ENCODE peak calls at places on chromosomes 16 and 17, in five cellular contexts. P, G, O, R and S are unnamed samples.

GRCh38 chr17:75067856-75068255 is 19.9 kb upstream of the SLC16A5 start:
- DNase-seq in P (no peak), G (no peak), O (no peak), R (no peak), S (no peak)

GRCh38 chr16:68752602-68753001 is 15.5 kb downstream of the CDH1 start:
- DNase-seq in P (no peak), G (no peak), O (no peak), R (no peak), S (no peak)

GRCh38 chr17:61455754-61456681 is 3.8 kb downstream of the TBX4 start:
- DNase-seq in P (no peak), G (no peak), O (no peak), R (no peak), S (no peak)

GRCh38 chr17:65062168-65062915 is 5.8 kb upstream of the GNA13 start:
- DNase-seq in P (peak), G (no peak), O (no peak), R (peak), S (peak)

GRCh38 chr17:1597861-1598342 is 30.7 kb downstream of the SLC43A2 start:
- DNase-seq in P (peak), G (no peak), O (no peak), R (no peak), S (no peak)

GRCh38 chr17:15332338-15332737 is 9.1 kb downstream of the TEKT3 start:
- DNase-seq in P (no peak), G (no peak), O (no peak), R (no peak), S (peak)

GRCh38 chr17:3381957-3382356 is 4.2 kb downstream of the OR3A2 start:
- DNase-seq in P (no peak), G (no peak), O (no peak), R (no peak), S (no peak)

GRCh38 chr16:49075709-49076108 is 205.9 kb downstream of the CBLN1 start:
- DNase-seq in P (no peak), G (no peak), O (no peak), R (no peak), S (no peak)

GRCh38 chr16:27429981-27430441 is 28.0 kb downstream of the IL21R start:
- DNase-seq in P (no peak), G (no peak), O (no peak), R (no peak), S (no peak)

GRCh38 chr16:20884240-20884556 is 16.0 kb downstream of the DCUN1D3 start:
- DNase-seq in P (no peak), G (no peak), O (no peak), R (no peak), S (peak)

GRCh38 chr16:64122177-64122576 is 999.7 kb downstream of the CDH11 start:
- DNase-seq in P (peak), G (no peak), O (no peak), R (no peak), S (peak)

GRCh38 chr17:17890773-17891759 is 54.3 kb upstream of the SREBF1 start:
- DNase-seq in P (peak), G (peak), O (peak), R (peak), S (peak)

GRCh38 chr16:67395458-67396158 is 2.3 kb upstream of the TPPP3 start:
- DNase-seq in P (peak), G (no peak), O (no peak), R (no peak), S (no peak)

GRCh38 chr16:81443688-81444447 is 740 bp upstream of the CMIP start:
- DNase-seq in P (no peak), G (no peak), O (no peak), R (peak), S (no peak)

GRCh38 chr17:1724869-1725641 is 551 bp downstream of the WDR81 start:
- DNase-seq in P (no peak), G (no peak), O (no peak), R (no peak), S (no peak)

GRCh38 chr16:11585460-11586374 is 1.0 kb downstream of the LITAF start:
- DNase-seq in P (peak), G (no peak), O (no peak), R (no peak), S (no peak)

GRCh38 chr16:15846510-15846909 is 10.3 kb downstream of the MYH11 start:
- DNase-seq in P (no peak), G (no peak), O (no peak), R (no peak), S (no peak)

GRCh38 chr16:87391324-87391949 is 699 bp upstream of the MAP1LC3B start:
- DNase-seq in P (no peak), G (no peak), O (peak), R (peak), S (no peak)

GRCh38 chr17:56096026-56096807 is 57.1 kb upstream of the ANKFN1 start:
- DNase-seq in P (no peak), G (no peak), O (no peak), R (no peak), S (no peak)

GRCh38 chr17:16997514-16998429 is 25.9 kb upstream of the TNFRSF13B start:
- DNase-seq in P (peak), G (no peak), O (peak), R (no peak), S (peak)

GRCh38 chr17:57980522-57980921 is 7.5 kb downstream of the VEZF1 start:
- DNase-seq in P (no peak), G (no peak), O (no peak), R (no peak), S (no peak)

GRCh38 chr17:40718904-40719303 is 15.4 kb upstream of the KRT24 start:
- DNase-seq in P (peak), G (no peak), O (no peak), R (no peak), S (peak)

GRCh38 chr17:19747829-19748806 is at the start of gene ALDH3A1:
- DNase-seq in P (no peak), G (no peak), O (no peak), R (no peak), S (peak)

GRCh38 chr16:64092284-64092683 is 1029.6 kb downstream of the CDH11 start:
- DNase-seq in P (peak), G (no peak), O (no peak), R (no peak), S (peak)

GRCh38 chr17:63601439-63602371 is 1.0 kb downstream of the TACO1 start:
- DNase-seq in P (peak), G (no peak), O (peak), R (no peak), S (peak)

GRCh38 chr16:64449511-64449910 is 672.4 kb downstream of the CDH11 start:
- DNase-seq in P (no peak), G (no peak), O (no peak), R (no peak), S (no peak)

GRCh38 chr16:56560447-56560846 is 4.4 kb upstream of the MT4 start:
- DNase-seq in P (no peak), G (no peak), O (no peak), R (no peak), S (no peak)

GRCh38 chr16:23435500-23435899 is 17.5 kb downstream of the COG7 start:
- DNase-seq in P (peak), G (peak), O (peak), R (peak), S (peak)

GRCh38 chr16:64094170-64094960 is 1027.5 kb downstream of the CDH11 start:
- DNase-seq in P (no peak), G (no peak), O (no peak), R (no peak), S (no peak)

GRCh38 chr17:2892305-2892971 is 96.2 kb downstream of the RAP1GAP2 start:
- DNase-seq in P (peak), G (peak), O (no peak), R (peak), S (peak)

GRCh38 chr16:24611310-24611709 is 71.9 kb downstream of the RBBP6 start:
- DNase-seq in P (no peak), G (no peak), O (no peak), R (no peak), S (no peak)

GRCh38 chr16:24612656-24613055 is 73.3 kb downstream of the RBBP6 start:
- DNase-seq in P (no peak), G (no peak), O (no peak), R (no peak), S (no peak)

GRCh38 chr16:24609740-24610420 is 70.5 kb downstream of the RBBP6 start:
- DNase-seq in P (peak), G (no peak), O (peak), R (peak), S (no peak)

GRCh38 chr16:24609417-24609739 is 70.0 kb downstream of the RBBP6 start:
- DNase-seq in P (no peak), G (no peak), O (no peak), R (no peak), S (no peak)

GRCh38 chr16:24610421-24610765 is 71.0 kb downstream of the RBBP6 start:
- DNase-seq in P (peak), G (no peak), O (peak), R (peak), S (peak)
- H3K4me3 ChIP-seq in P (peak), G (no peak), O (peak), R (peak), S (peak)

DNA sequence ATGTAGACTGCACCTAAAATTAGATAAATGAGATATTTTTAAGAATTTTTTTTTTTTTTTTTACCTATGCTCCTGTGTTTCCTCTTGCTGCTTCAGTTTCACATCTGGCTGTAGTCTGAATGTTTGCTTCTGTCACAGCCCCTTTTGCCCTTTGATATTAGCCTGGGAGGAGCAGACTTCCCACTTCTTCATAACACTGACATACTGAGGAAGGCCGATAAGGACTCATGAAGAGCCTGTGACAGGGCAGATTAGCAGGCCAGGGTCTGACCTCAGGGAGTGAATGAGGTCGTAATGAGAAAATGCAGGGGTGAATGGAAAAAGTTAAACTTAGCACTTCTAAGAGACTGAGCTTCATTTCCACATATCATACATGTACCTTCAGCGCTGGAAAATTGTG is at the start of gene SLFN14:
- DNase-seq in P (no peak), G (no peak), O (peak), R (no peak), S (no peak)
- H3K4me3 ChIP-seq in P (no peak), G (no peak), O (no peak), R (no peak), S (no peak)

DNA sequence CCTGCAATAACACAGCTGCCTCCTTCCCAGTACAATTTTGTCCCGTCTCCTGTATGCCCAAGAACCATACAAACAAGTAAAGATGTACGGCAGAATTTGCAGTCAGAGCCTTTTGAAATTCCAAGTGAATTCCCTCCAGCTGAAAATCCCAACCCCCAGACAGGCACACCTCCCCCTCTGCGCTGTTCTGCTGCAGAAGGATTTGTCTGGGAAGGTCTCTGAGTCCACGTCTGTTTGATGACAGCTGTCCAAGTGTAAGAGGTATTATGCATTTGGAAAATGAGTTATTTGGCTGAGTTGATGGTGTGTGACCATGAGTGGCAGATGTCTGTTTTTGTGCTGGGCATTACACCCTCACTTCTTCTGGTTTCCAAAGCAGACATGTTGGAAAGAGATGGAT is 104.9 kb upstream of the HS3ST4 start:
- DNase-seq in P (no peak), G (no peak), O (no peak), R (no peak), S (no peak)
- H3K4me3 ChIP-seq in P (no peak), G (no peak), O (no peak), R (no peak), S (no peak)

GRCh38 chr17:29615048-29615385 is 7.7 kb downstream of the CORO6 start:
- DNase-seq in P (no peak), G (no peak), O (no peak), R (peak), S (no peak)

GRCh38 chr17:29614345-29615047 is 8.2 kb downstream of the CORO6 start:
- DNase-seq in P (no peak), G (no peak), O (no peak), R (no peak), S (no peak)

GRCh38 chr17:29616300-29617048 is 6.2 kb downstream of the CORO6 start:
- DNase-seq in P (no peak), G (no peak), O (no peak), R (no peak), S (no peak)

GRCh38 chr17:29617125-29617480 is 5.6 kb downstream of the CORO6 start:
- DNase-seq in P (no peak), G (peak), O (peak), R (peak), S (peak)

DNA sequence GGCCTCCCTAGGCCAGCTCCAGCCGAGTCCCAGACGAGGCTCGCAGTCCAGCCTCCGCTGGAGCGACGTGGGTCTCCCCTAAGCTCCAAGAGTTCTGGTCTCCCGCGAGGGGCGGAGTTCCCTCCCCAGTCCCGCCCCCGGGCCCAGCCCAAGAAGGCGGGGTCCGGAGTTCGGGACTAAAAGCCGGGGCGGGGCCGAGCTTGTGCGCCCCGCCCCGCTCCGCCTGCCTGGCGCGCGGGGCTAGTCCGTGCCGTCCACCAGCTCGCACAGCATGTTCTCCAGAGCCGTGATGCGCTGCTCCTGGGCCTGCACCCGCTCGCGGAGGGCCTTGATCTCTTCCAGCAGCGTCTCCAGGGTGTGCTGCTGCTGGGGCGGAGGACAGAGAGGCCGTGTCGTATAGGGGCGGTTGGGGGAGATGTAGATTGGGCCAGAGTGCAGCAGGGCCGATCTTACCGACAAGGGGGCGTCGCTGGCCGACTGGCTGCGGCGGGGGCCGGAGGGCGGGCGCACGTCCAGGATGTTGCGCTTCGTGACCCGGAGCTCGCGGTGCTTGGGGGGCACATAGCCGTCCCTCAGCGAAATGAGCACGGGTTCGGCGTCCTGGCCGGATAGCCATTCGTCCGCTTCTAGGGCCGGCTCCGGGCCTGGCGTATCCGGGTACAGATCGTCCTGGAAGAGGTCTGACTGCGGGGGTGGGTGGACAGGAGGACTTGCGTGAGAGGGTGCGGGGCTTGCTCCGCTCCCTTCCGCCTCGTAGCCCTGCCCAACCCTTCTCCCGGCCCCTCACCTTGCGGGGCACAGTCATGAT is 7.0 kb downstream of the CORO6 start:
- DNase-seq in P (peak), G (no peak), O (peak), R (peak), S (peak)
- H3K4me3 ChIP-seq in P (peak), G (no peak), O (no peak), R (peak), S (peak)

DNA sequence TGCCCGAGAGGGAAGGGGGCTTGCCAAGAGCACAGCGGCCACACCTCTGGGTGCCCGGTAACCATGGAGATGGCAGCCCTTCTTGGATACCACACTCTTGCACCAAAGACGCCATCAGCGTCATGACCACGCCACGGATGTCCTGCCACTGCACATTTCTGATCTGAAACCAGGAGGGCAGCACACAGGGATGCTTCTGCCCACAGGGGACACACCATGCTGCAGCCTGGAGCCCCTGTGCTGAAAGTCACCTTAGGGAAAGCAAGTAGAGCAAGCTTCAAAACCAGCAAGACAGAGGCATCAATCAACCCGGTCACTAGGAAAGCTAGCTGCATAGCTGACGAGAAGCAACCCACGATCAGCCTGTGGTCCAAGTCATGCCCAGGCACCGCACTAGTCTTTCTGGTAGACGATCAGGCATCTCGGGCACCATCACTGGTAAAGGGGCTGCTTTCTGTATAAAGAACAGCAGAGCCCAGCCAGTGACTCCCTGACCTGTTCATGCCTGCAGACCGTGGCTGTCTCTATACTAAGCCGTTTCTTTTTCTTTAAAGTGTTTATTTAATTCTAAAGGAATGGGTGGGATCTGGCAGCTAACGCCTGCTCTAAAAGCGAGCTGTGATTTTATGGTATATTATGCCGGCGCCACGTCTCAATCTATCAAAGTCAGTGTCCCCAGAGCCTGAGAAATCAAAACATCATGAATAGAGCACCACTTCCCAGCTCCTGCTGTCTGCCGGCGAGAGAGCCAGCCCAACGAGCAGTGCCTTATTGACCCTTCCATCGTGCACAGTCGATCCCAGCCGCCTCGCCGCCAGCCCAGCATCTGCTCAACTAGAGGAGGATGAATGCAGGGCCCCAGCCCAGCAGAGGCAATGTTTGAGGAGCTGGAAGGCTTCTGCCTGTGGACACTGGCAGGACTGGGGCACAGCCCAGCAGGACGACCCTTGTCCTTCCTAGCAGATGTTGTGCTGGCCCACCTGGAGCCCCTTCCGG is 244.7 kb downstream of the RBFOX3 start:
- DNase-seq in P (no peak), G (no peak), O (no peak), R (no peak), S (no peak)
- H3K4me3 ChIP-seq in P (no peak), G (no peak), O (no peak), R (no peak), S (no peak)

GRCh38 chr16:978403-978802 is 3.2 kb upstream of the SOX8 start:
- DNase-seq in P (no peak), G (no peak), O (no peak), R (no peak), S (no peak)

GRCh38 chr16:980595-980854 is 1.0 kb upstream of the SOX8 start:
- DNase-seq in P (no peak), G (no peak), O (no peak), R (peak), S (no peak)

GRCh38 chr16:981695-982151 is at the start of gene SOX8:
- DNase-seq in P (no peak), G (no peak), O (peak), R (peak), S (no peak)

GRCh38 chr16:979106-979505 is 2.5 kb upstream of the SOX8 start:
- DNase-seq in P (no peak), G (no peak), O (no peak), R (no peak), S (no peak)

GRCh38 chr16:979859-980594 is 1.5 kb upstream of the SOX8 start:
- DNase-seq in P (no peak), G (no peak), O (peak), R (peak), S (no peak)
- H3K4me3 ChIP-seq in P (no peak), G (no peak), O (peak), R (peak), S (no peak)

DNA sequence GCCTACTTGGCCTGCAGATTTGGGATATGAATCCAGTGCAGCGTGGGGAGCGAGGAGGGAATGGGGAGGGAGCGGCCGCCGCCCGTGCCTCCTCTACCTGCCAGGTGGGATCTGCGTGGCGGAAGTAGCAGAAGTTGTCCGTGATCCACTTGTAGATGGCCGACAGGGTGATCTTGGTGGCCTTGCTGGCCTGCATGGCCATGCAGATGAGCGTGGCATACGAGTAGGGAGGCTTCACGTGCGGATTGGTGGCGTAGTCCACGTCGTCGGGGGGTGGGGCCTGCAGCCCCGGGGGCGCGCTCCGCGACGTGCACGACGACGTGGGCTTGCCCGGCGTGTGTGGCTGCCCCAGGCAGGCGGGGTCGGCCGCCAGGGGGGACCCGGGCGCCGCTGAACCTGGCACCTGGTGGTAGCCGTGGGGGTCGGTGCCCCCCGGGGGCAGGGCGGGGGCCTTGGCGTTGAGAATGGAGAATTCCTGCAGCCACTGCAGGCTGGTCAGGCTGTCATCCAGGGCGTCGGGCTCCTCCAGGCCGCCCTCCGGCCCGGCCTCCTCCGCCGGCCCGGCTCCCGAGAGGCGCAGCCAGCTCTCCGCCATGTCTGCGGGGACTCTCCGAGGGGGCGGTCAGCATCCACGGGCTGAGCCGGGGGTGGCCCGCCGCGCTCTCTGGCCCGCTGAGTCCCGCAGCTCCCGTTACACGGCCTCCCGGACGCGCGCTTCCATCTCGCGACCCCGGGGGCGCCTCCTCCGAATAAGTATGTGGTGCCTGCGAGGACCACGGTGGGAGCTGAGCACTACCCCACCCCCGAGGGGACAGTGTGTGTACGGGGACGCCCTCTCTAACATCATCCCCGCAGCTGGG is 1.0 kb downstream of the FOXJ1 start:
- DNase-seq in P (no peak), G (no peak), O (no peak), R (no peak), S (no peak)
- H3K4me3 ChIP-seq in P (no peak), G (no peak), O (no peak), R (no peak), S (no peak)

GRCh38 chr17:54494731-54495715 is 405.6 kb upstream of the TOM1L1 start:
- DNase-seq in P (no peak), G (no peak), O (peak), R (no peak), S (no peak)
- H3K4me3 ChIP-seq in P (no peak), G (no peak), O (no peak), R (no peak), S (no peak)